ENCODE peak calls at places on chromosomes 12 and 14, in ten cellular contexts. One of them, this sample, is unnamed.

GRCh38 chr12:1807107-1807478 is 13.3 kb upstream of the LRTM2 start:
- DNase-seq in stimulated activated naive CD4-positive, alpha-beta T cell: no peak
- DNase-seq in A172: no peak
- DNase-seq in kidney: peak
- DNase-seq in mammary epithelial cell: no peak
- DNase-seq in iris pigment epithelial cell: no peak
- DNase-seq in NCI-H460: no peak
- DNase-seq in cardiac fibroblast: no peak
- DNase-seq in GM23248: no peak
- DNase-seq in brain microvascular endothelial cell: no peak
- DNase-seq in this sample: no peak

GRCh38 chr12:8508912-8509841 is 4.1 kb upstream of the CLEC4D start:
- DNase-seq in A172: no peak
- DNase-seq in GM23248: no peak
- DNase-seq in mammary epithelial cell: no peak
- DNase-seq in cardiac fibroblast: no peak
- DNase-seq in NCI-H460: no peak
- DNase-seq in kidney: no peak
- DNase-seq in stimulated activated naive CD4-positive, alpha-beta T cell: no peak
- DNase-seq in brain microvascular endothelial cell: no peak
- DNase-seq in iris pigment epithelial cell: no peak
- DNase-seq in this sample: no peak

GRCh38 chr12:29460082-29460481 is 37.4 kb downstream of the OVCH1 start:
- DNase-seq in iris pigment epithelial cell: no peak
- DNase-seq in cardiac fibroblast: no peak
- DNase-seq in NCI-H460: no peak
- DNase-seq in kidney: no peak
- DNase-seq in stimulated activated naive CD4-positive, alpha-beta T cell: no peak
- DNase-seq in mammary epithelial cell: no peak
- DNase-seq in brain microvascular endothelial cell: no peak
- DNase-seq in A172: no peak
- DNase-seq in GM23248: no peak
- DNase-seq in this sample: no peak

GRCh38 chr12:70121562-70121961 is 121.7 kb upstream of the CNOT2 start:
- DNase-seq in cardiac fibroblast: no peak
- DNase-seq in NCI-H460: no peak
- DNase-seq in iris pigment epithelial cell: no peak
- DNase-seq in A172: no peak
- DNase-seq in mammary epithelial cell: peak
- DNase-seq in GM23248: no peak
- DNase-seq in brain microvascular endothelial cell: no peak
- DNase-seq in kidney: no peak
- DNase-seq in stimulated activated naive CD4-positive, alpha-beta T cell: no peak
- DNase-seq in this sample: no peak

GRCh38 chr12:120225852-120226640 is 25.1 kb upstream of the RPLP0 start:
- DNase-seq in GM23248: no peak
- DNase-seq in mammary epithelial cell: no peak
- DNase-seq in iris pigment epithelial cell: no peak
- DNase-seq in stimulated activated naive CD4-positive, alpha-beta T cell: no peak
- DNase-seq in A172: peak
- DNase-seq in cardiac fibroblast: peak
- DNase-seq in NCI-H460: no peak
- DNase-seq in kidney: peak
- DNase-seq in brain microvascular endothelial cell: no peak
- DNase-seq in this sample: no peak

GRCh38 chr12:103840399-103840880 is 594 bp downstream of the NT5DC3 start:
- DNase-seq in NCI-H460: no peak
- DNase-seq in mammary epithelial cell: peak
- DNase-seq in kidney: no peak
- DNase-seq in iris pigment epithelial cell: peak
- DNase-seq in stimulated activated naive CD4-positive, alpha-beta T cell: no peak
- DNase-seq in GM23248: peak
- DNase-seq in cardiac fibroblast: peak
- DNase-seq in A172: no peak
- DNase-seq in brain microvascular endothelial cell: no peak
- DNase-seq in this sample: no peak

GRCh38 chr14:20632831-20633771 is 8.4 kb downstream of the OR6S1 start:
- DNase-seq in mammary epithelial cell: peak
- DNase-seq in iris pigment epithelial cell: peak
- DNase-seq in kidney: peak
- DNase-seq in GM23248: peak
- DNase-seq in brain microvascular endothelial cell: peak
- DNase-seq in A172: peak
- DNase-seq in NCI-H460: peak
- DNase-seq in cardiac fibroblast: peak
- DNase-seq in stimulated activated naive CD4-positive, alpha-beta T cell: peak
- DNase-seq in this sample: no peak

GRCh38 chr12:12467701-12468218 is 94.9 kb downstream of the DUSP16 start:
- DNase-seq in stimulated activated naive CD4-positive, alpha-beta T cell: no peak
- DNase-seq in mammary epithelial cell: no peak
- DNase-seq in cardiac fibroblast: no peak
- DNase-seq in brain microvascular endothelial cell: no peak
- DNase-seq in kidney: no peak
- DNase-seq in NCI-H460: no peak
- DNase-seq in GM23248: no peak
- DNase-seq in A172: no peak
- DNase-seq in iris pigment epithelial cell: peak
- DNase-seq in this sample: no peak

GRCh38 chr12:452667-453210 is 7.0 kb upstream of the B4GALNT3 start:
- DNase-seq in iris pigment epithelial cell: no peak
- DNase-seq in mammary epithelial cell: no peak
- DNase-seq in GM23248: peak
- DNase-seq in brain microvascular endothelial cell: no peak
- DNase-seq in cardiac fibroblast: no peak
- DNase-seq in stimulated activated naive CD4-positive, alpha-beta T cell: peak
- DNase-seq in NCI-H460: no peak
- DNase-seq in kidney: no peak
- DNase-seq in A172: no peak
- DNase-seq in this sample: no peak

GRCh38 chr12:13208533-13209278 is 12.2 kb downstream of the EMP1 start:
- DNase-seq in kidney: no peak
- DNase-seq in brain microvascular endothelial cell: no peak
- DNase-seq in GM23248: peak
- DNase-seq in cardiac fibroblast: peak
- DNase-seq in mammary epithelial cell: no peak
- DNase-seq in A172: no peak
- DNase-seq in NCI-H460: no peak
- DNase-seq in stimulated activated naive CD4-positive, alpha-beta T cell: no peak
- DNase-seq in iris pigment epithelial cell: peak
- DNase-seq in this sample: no peak

GRCh38 chr14:44795725-44796124 is 166.0 kb downstream of the KLHL28 start:
- DNase-seq in iris pigment epithelial cell: no peak
- DNase-seq in brain microvascular endothelial cell: no peak
- DNase-seq in kidney: no peak
- DNase-seq in GM23248: no peak
- DNase-seq in mammary epithelial cell: no peak
- DNase-seq in NCI-H460: no peak
- DNase-seq in cardiac fibroblast: no peak
- DNase-seq in A172: no peak
- DNase-seq in stimulated activated naive CD4-positive, alpha-beta T cell: no peak
- DNase-seq in this sample: no peak

GRCh38 chr14:33848706-33849454 is 102.0 kb downstream of the EGLN3 start:
- DNase-seq in NCI-H460: peak
- DNase-seq in iris pigment epithelial cell: peak
- DNase-seq in mammary epithelial cell: peak
- DNase-seq in stimulated activated naive CD4-positive, alpha-beta T cell: no peak
- DNase-seq in brain microvascular endothelial cell: peak
- DNase-seq in GM23248: peak
- DNase-seq in A172: peak
- DNase-seq in kidney: peak
- DNase-seq in cardiac fibroblast: peak
- DNase-seq in this sample: no peak

GRCh38 chr12:130079254-130079653 is 83.0 kb upstream of the FZD10 start:
- DNase-seq in GM23248: no peak
- DNase-seq in brain microvascular endothelial cell: no peak
- DNase-seq in cardiac fibroblast: no peak
- DNase-seq in mammary epithelial cell: no peak
- DNase-seq in iris pigment epithelial cell: no peak
- DNase-seq in NCI-H460: no peak
- DNase-seq in stimulated activated naive CD4-positive, alpha-beta T cell: no peak
- DNase-seq in kidney: no peak
- DNase-seq in A172: no peak
- DNase-seq in this sample: no peak

GRCh38 chr14:60862283-60862682 is 118.6 kb downstream of the TRMT5 start:
- DNase-seq in kidney: no peak
- DNase-seq in NCI-H460: no peak
- DNase-seq in iris pigment epithelial cell: peak
- DNase-seq in stimulated activated naive CD4-positive, alpha-beta T cell: no peak
- DNase-seq in mammary epithelial cell: peak
- DNase-seq in brain microvascular endothelial cell: no peak
- DNase-seq in cardiac fibroblast: peak
- DNase-seq in A172: no peak
- DNase-seq in GM23248: no peak
- DNase-seq in this sample: peak

GRCh38 chr12:81253360-81253759 is 175.5 kb downstream of the ACSS3 start:
- DNase-seq in iris pigment epithelial cell: no peak
- DNase-seq in GM23248: no peak
- DNase-seq in NCI-H460: no peak
- DNase-seq in kidney: no peak
- DNase-seq in cardiac fibroblast: no peak
- DNase-seq in mammary epithelial cell: no peak
- DNase-seq in stimulated activated naive CD4-positive, alpha-beta T cell: no peak
- DNase-seq in brain microvascular endothelial cell: no peak
- DNase-seq in A172: no peak
- DNase-seq in this sample: no peak

GRCh38 chr12:58310828-58311273 is 369.5 kb downstream of the ATP23 start:
- DNase-seq in mammary epithelial cell: peak
- DNase-seq in GM23248: peak
- DNase-seq in kidney: no peak
- DNase-seq in brain microvascular endothelial cell: peak
- DNase-seq in cardiac fibroblast: peak
- DNase-seq in A172: peak
- DNase-seq in NCI-H460: peak
- DNase-seq in iris pigment epithelial cell: peak
- DNase-seq in stimulated activated naive CD4-positive, alpha-beta T cell: no peak
- DNase-seq in this sample: peak

GRCh38 chr14:76720382-76720813 is 40.9 kb upstream of the VASH1 start:
- DNase-seq in brain microvascular endothelial cell: no peak
- DNase-seq in A172: peak
- DNase-seq in NCI-H460: no peak
- DNase-seq in GM23248: no peak
- DNase-seq in kidney: peak
- DNase-seq in mammary epithelial cell: no peak
- DNase-seq in iris pigment epithelial cell: peak
- DNase-seq in stimulated activated naive CD4-positive, alpha-beta T cell: no peak
- DNase-seq in cardiac fibroblast: peak
- DNase-seq in this sample: no peak

GRCh38 chr12:74646831-74647230 is 109.2 kb downstream of the ATXN7L3B start:
- DNase-seq in iris pigment epithelial cell: peak
- DNase-seq in brain microvascular endothelial cell: no peak
- DNase-seq in kidney: no peak
- DNase-seq in A172: peak
- DNase-seq in GM23248: peak
- DNase-seq in mammary epithelial cell: peak
- DNase-seq in stimulated activated naive CD4-positive, alpha-beta T cell: no peak
- DNase-seq in cardiac fibroblast: peak
- DNase-seq in NCI-H460: peak
- DNase-seq in this sample: no peak

GRCh38 chr14:24816011-24816928 is 182.3 kb upstream of the GZMB start:
- DNase-seq in cardiac fibroblast: no peak
- DNase-seq in A172: no peak
- DNase-seq in iris pigment epithelial cell: peak
- DNase-seq in mammary epithelial cell: peak
- DNase-seq in stimulated activated naive CD4-positive, alpha-beta T cell: no peak
- DNase-seq in brain microvascular endothelial cell: no peak
- DNase-seq in NCI-H460: no peak
- DNase-seq in GM23248: peak
- DNase-seq in kidney: no peak
- DNase-seq in this sample: no peak

GRCh38 chr14:84409435-84409834 is 1120.5 kb upstream of the FLRT2 start:
- DNase-seq in mammary epithelial cell: no peak
- DNase-seq in cardiac fibroblast: peak
- DNase-seq in A172: no peak
- DNase-seq in NCI-H460: no peak
- DNase-seq in GM23248: no peak
- DNase-seq in brain microvascular endothelial cell: peak
- DNase-seq in stimulated activated naive CD4-positive, alpha-beta T cell: no peak
- DNase-seq in kidney: no peak
- DNase-seq in iris pigment epithelial cell: peak
- DNase-seq in this sample: no peak

GRCh38 chr14:91997492-91997891 is 42.4 kb downstream of the TRIP11 start:
- DNase-seq in mammary epithelial cell: no peak
- DNase-seq in NCI-H460: no peak
- DNase-seq in GM23248: peak
- DNase-seq in A172: no peak
- DNase-seq in cardiac fibroblast: peak
- DNase-seq in brain microvascular endothelial cell: peak
- DNase-seq in stimulated activated naive CD4-positive, alpha-beta T cell: no peak
- DNase-seq in iris pigment epithelial cell: peak
- DNase-seq in kidney: no peak
- DNase-seq in this sample: no peak

GRCh38 chr14:91258876-91259275 is 14.4 kb upstream of the GPR68 start:
- DNase-seq in GM23248: no peak
- DNase-seq in kidney: no peak
- DNase-seq in mammary epithelial cell: no peak
- DNase-seq in brain microvascular endothelial cell: no peak
- DNase-seq in stimulated activated naive CD4-positive, alpha-beta T cell: no peak
- DNase-seq in cardiac fibroblast: no peak
- DNase-seq in A172: no peak
- DNase-seq in iris pigment epithelial cell: no peak
- DNase-seq in NCI-H460: no peak
- DNase-seq in this sample: no peak

GRCh38 chr12:80208081-80208480 is 108.7 kb downstream of the OTOGL start:
- DNase-seq in iris pigment epithelial cell: no peak
- DNase-seq in cardiac fibroblast: no peak
- DNase-seq in kidney: no peak
- DNase-seq in A172: no peak
- DNase-seq in stimulated activated naive CD4-positive, alpha-beta T cell: no peak
- DNase-seq in NCI-H460: no peak
- DNase-seq in mammary epithelial cell: no peak
- DNase-seq in GM23248: no peak
- DNase-seq in brain microvascular endothelial cell: no peak
- DNase-seq in this sample: no peak

GRCh38 chr12:79250186-79250585 is 385.6 kb downstream of the SYT1 start:
- DNase-seq in stimulated activated naive CD4-positive, alpha-beta T cell: no peak
- DNase-seq in GM23248: no peak
- DNase-seq in A172: no peak
- DNase-seq in NCI-H460: no peak
- DNase-seq in brain microvascular endothelial cell: peak
- DNase-seq in iris pigment epithelial cell: peak
- DNase-seq in mammary epithelial cell: no peak
- DNase-seq in kidney: no peak
- DNase-seq in cardiac fibroblast: peak
- DNase-seq in this sample: no peak

GRCh38 chr12:104478396-104479140 is 21.8 kb downstream of the CHST11 start:
- DNase-seq in cardiac fibroblast: no peak
- DNase-seq in iris pigment epithelial cell: peak
- DNase-seq in kidney: no peak
- DNase-seq in stimulated activated naive CD4-positive, alpha-beta T cell: no peak
- DNase-seq in A172: no peak
- DNase-seq in NCI-H460: no peak
- DNase-seq in GM23248: no peak
- DNase-seq in brain microvascular endothelial cell: no peak
- DNase-seq in mammary epithelial cell: no peak
- DNase-seq in this sample: no peak

GRCh38 chr12:54388214-54389138 is 3.9 kb upstream of the ZNF385A start:
- DNase-seq in kidney: no peak
- DNase-seq in mammary epithelial cell: no peak
- DNase-seq in GM23248: no peak
- DNase-seq in NCI-H460: no peak
- DNase-seq in iris pigment epithelial cell: no peak
- DNase-seq in stimulated activated naive CD4-positive, alpha-beta T cell: no peak
- DNase-seq in cardiac fibroblast: no peak
- DNase-seq in brain microvascular endothelial cell: no peak
- DNase-seq in A172: no peak
- DNase-seq in this sample: no peak

GRCh38 chr12:103524238-103524875 is 28.6 kb upstream of the C12orf42 start:
- DNase-seq in iris pigment epithelial cell: no peak
- DNase-seq in GM23248: no peak
- DNase-seq in A172: no peak
- DNase-seq in brain microvascular endothelial cell: no peak
- DNase-seq in stimulated activated naive CD4-positive, alpha-beta T cell: no peak
- DNase-seq in kidney: no peak
- DNase-seq in mammary epithelial cell: peak
- DNase-seq in NCI-H460: no peak
- DNase-seq in cardiac fibroblast: no peak
- DNase-seq in this sample: no peak

GRCh38 chr12:22276313-22276712 is 58.2 kb downstream of the ST8SIA1 start:
- DNase-seq in mammary epithelial cell: no peak
- DNase-seq in GM23248: no peak
- DNase-seq in brain microvascular endothelial cell: no peak
- DNase-seq in A172: no peak
- DNase-seq in stimulated activated naive CD4-positive, alpha-beta T cell: no peak
- DNase-seq in iris pigment epithelial cell: no peak
- DNase-seq in cardiac fibroblast: no peak
- DNase-seq in kidney: no peak
- DNase-seq in NCI-H460: no peak
- DNase-seq in this sample: no peak